ENCODE peak calls at places on chromosomes 12 and 14, in five cellular contexts. L is H1, F is transverse colon, E is esophagus muscularis mucosa, B is upper lobe of left lung. W is an unnamed sample.
A peak's percentile ranks its signal among the peaks of the same experiment; 100 is the strongest.

GRCh38 chr12:8823565-8824300 is 1.3 kb downstream of the A2ML1 start:
- DNase-seq in L (peak; percentile 84), E (no peak), F (no peak), B (peak; percentile 37), W (no peak)

GRCh38 chr14:41830679-41831078 is 224.0 kb downstream of the LRFN5 start:
- DNase-seq in E (no peak), L (no peak), F (no peak), B (no peak), W (no peak)

GRCh38 chr12:68521321-68521839 is 89.3 kb upstream of the RAP1B start:
- DNase-seq in E (peak; percentile 8), B (no peak), L (no peak), F (no peak), W (no peak)

GRCh38 chr12:121442028-121442948 is 42.4 kb downstream of the RNF34 start:
- DNase-seq in B (no peak), E (no peak), F (no peak), L (no peak), W (no peak)

GRCh38 chr14:100059433-100059781 is 5.8 kb upstream of the EVL start:
- DNase-seq in F (no peak), E (no peak), L (no peak), B (no peak), W (no peak)

GRCh38 chr14:69792887-69793421 is 4.1 kb downstream of the SLC10A1 start:
- DNase-seq in L (no peak), E (peak; percentile 42), B (no peak), F (no peak), W (no peak)

GRCh38 chr12:127293507-127294310 is 973.3 kb upstream of the TMEM132C start:
- DNase-seq in F (peak; percentile 55), L (peak; percentile 87), B (peak; percentile 40), E (no peak), W (peak; percentile 77)

GRCh38 chr14:97655169-97655948 is 858.2 kb downstream of the VRK1 start:
- DNase-seq in E (no peak), F (no peak), B (no peak), L (no peak), W (no peak)

GRCh38 chr12:67747869-67748760 is 99.6 kb downstream of the DYRK2 start:
- DNase-seq in B (no peak), L (no peak), F (peak; percentile 56), E (peak; percentile 72), W (no peak)

GRCh38 chr14:100557658-100558057 is 29.6 kb downstream of the BEGAIN start:
- DNase-seq in B (peak; percentile 31), F (peak; percentile 58), L (no peak), E (no peak), W (no peak)

GRCh38 chr12:48489012-48489411 is 6.7 kb downstream of the C12orf54 start:
- DNase-seq in L (no peak), E (no peak), F (no peak), B (no peak), W (no peak)

GRCh38 chr14:21866479-21866878 is 192.9 kb upstream of the OR4E1 start:
- DNase-seq in F (no peak), L (no peak), B (no peak), E (no peak), W (no peak)

GRCh38 chr14:83923836-83924235 is 1606.1 kb upstream of the FLRT2 start:
- DNase-seq in B (no peak), L (no peak), E (no peak), F (no peak), W (no peak)

GRCh38 chr14:98758440-98758839 is 513.6 kb downstream of the BCL11B start:
- DNase-seq in B (no peak), F (no peak), E (no peak), L (peak; percentile 17), W (peak; percentile 74)

GRCh38 chr14:50829472-50830043 is 1.4 kb downstream of the NIN start:
- DNase-seq in F (no peak), B (peak; percentile 27), E (peak; percentile 68), L (peak; percentile 50), W (no peak)

GRCh38 chr14:102901633-102902032 is 20.8 kb upstream of the AMN start:
- DNase-seq in E (no peak), L (no peak), B (no peak), F (peak; percentile 65), W (no peak)

GRCh38 chr12:22628228-22628627 is 3.3 kb downstream of the ETNK1 start:
- DNase-seq in F (no peak), L (no peak), E (no peak), B (no peak), W (no peak)

GRCh38 chr12:46269429-46270241 is 792 bp upstream of the SLC38A1 start:
- DNase-seq in B (peak; percentile 31), E (no peak), F (peak; percentile 63), L (peak; percentile 70), W (no peak)

GRCh38 chr14:96639550-96639949 is 137.4 kb downstream of the PAPOLA start:
- DNase-seq in B (no peak), E (peak; percentile 62), L (peak; percentile 28), F (no peak), W (no peak)

GRCh38 chr12:18782827-18783226 is 44.9 kb downstream of the CAPZA3 start:
- DNase-seq in B (no peak), L (no peak), E (no peak), F (no peak), W (no peak)

GRCh38 chr12:72075891-72076557 is 137.4 kb downstream of the TPH2 start:
- DNase-seq in E (no peak), F (no peak), L (no peak), B (no peak), W (no peak)

GRCh38 chr12:95548539-95549391 is 2.5 kb downstream of the USP44 start:
- DNase-seq in L (peak; percentile 83), E (no peak), B (peak; percentile 60), F (peak; percentile 56), W (no peak)

GRCh38 chr12:122399592-122400373 is 22.7 kb downstream of the CLIP1 start:
- DNase-seq in F (peak; percentile 55), L (peak; percentile 60), B (peak; percentile 92), E (no peak), W (peak; percentile 91)

GRCh38 chr12:27048822-27049752 is 26.7 kb downstream of the MED21 start:
- DNase-seq in L (no peak), F (no peak), B (no peak), E (no peak), W (no peak)

GRCh38 chr12:43805149-43805856 is 814 bp downstream of the TWF1 start:
- DNase-seq in L (no peak), B (no peak), E (no peak), F (no peak), W (no peak)

GRCh38 chr12:10395390-10395998 is 5.7 kb upstream of the KLRK1 start:
- DNase-seq in B (no peak), L (no peak), E (no peak), F (peak; percentile 40), W (no peak)

GRCh38 chr14:104264495-104265265 is 126.3 kb downstream of the KIF26A start:
- DNase-seq in F (no peak), E (no peak), B (peak; percentile 16), L (no peak), W (no peak)
- H3K9me3 ChIP-seq in F (no peaks in the 10 kb centered on the region), E (peaks cover 9% of the 10 kb centered on the region), B (no peaks in the 10 kb centered on the region), L (peaks cover 3% of the 10 kb centered on the region), W (no peaks in the 10 kb centered on the region)

GRCh38 chr14:74084277-74085046 is at the start of the genes ALDH6A1 and LIN52:
- DNase-seq in F (peak; percentile 100), B (peak; percentile 99), E (peak; percentile 100), L (peak; percentile 99), W (peak; percentile 100)
- TF ChIP-seq POLR2A in F (peak; percentile 93), B (no peak), E (peak; percentile 83), L (peak; percentile 96), W (no peak)

GRCh38 chr12:34373926-34374325 is 351.6 kb downstream of the ALG10 start:
- DNase-seq in L (no peak), E (no peak), F (no peak), B (no peak), W (no peak)

GRCh38 chr12:34368079-34368478 is 345.8 kb downstream of the ALG10 start:
- DNase-seq in E (no peak), L (no peak), B (no peak), F (no peak), W (no peak)

GRCh38 chr12:34376133-34376799 is 354.0 kb downstream of the ALG10 start:
- DNase-seq in E (no peak), L (no peak), B (no peak), F (no peak), W (no peak)

GRCh38 chr12:34372003-34372402 is 349.7 kb downstream of the ALG10 start:
- DNase-seq in B (no peak), L (no peak), F (no peak), E (no peak), W (no peak)

DNA sequence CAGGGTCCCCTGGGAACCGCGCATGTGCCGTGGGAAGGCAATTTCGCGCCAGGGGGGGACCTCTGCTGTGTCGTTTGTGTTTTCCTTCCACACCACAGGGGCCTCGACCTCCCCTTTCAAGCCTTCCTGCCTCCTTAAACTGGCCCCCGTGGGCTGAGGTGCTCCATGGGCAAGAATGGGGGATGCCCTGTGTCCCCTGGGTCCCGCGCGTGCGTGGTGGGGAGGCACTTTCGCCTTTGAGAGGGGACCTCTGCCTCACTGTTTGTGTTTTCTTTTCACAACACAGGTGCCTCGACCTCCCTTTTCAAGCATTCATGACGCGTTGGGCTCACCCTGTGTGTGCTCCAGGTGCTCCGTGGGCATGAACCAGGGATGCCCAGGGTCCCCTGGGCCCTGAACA is 348.8 kb downstream of the ALG10 start:
- DNase-seq in F (no peak), L (no peak), B (no peak), E (no peak), W (no peak)
- H3K9me3 ChIP-seq in F (peaks cover 45% of the 10 kb centered on the region), L (peaks cover 78% of the 10 kb centered on the region), B (peaks cover 97% of the 10 kb centered on the region), E (peaks cover 37% of the 10 kb centered on the region), W (peaks cover 5% of the 10 kb centered on the region)

GRCh38 chr14:73743431-73743931 is 29.3 kb upstream of the PNMA1 start:
- DNase-seq in L (no peak), E (no peak), F (peak; percentile 75), B (peak; percentile 77), W (no peak)

GRCh38 chr14:73746540-73747385 is 32.6 kb upstream of the PNMA1 start:
- DNase-seq in L (no peak), E (no peak), B (no peak), F (no peak), W (no peak)

GRCh38 chr14:73745571-73746539 is 31.7 kb upstream of the PNMA1 start:
- DNase-seq in B (no peak), F (no peak), L (no peak), E (no peak), W (no peak)

GRCh38 chr14:73744175-73744867 is 30.1 kb upstream of the PNMA1 start:
- DNase-seq in L (no peak), F (peak; percentile 44), B (no peak), E (no peak), W (no peak)

GRCh38 chr14:73744874-73745529 is 30.8 kb upstream of the PNMA1 start:
- DNase-seq in L (no peak), F (peak; percentile 89), E (no peak), B (peak; percentile 64), W (no peak)
- TF ChIP-seq POLR2A in L (no peak), F (peak; percentile 59), E (no peak), B (no peak), W (no peak)

DNA sequence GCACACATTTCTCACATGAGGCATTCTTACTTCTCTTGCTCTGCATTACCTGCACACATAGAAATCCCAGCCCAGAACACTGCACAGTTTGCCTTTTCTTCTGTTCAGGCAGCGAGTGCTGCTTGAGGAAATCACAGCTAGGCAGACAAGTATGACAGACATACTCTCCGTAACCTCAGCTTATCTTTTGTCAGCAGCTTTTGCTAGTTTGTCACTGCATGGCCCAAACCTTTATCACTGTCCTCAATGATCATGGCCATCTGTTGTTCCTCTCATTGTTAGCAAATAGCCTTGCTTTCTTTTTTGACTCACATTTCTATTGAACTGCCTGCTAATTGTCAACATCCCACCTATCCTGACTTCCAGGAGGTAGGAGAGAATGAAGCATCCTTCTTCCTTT is 5.3 kb downstream of the ZNF10 start:
- DNase-seq in B (no peak), E (no peak), F (no peak), L (no peak), W (no peak)
- H3K9me3 ChIP-seq in B (peaks cover 87% of the 10 kb centered on the region), E (peaks cover 79% of the 10 kb centered on the region), F (peaks cover 81% of the 10 kb centered on the region), L (peaks cover 50% of the 10 kb centered on the region), W (peaks cover 38% of the 10 kb centered on the region)